ENCODE peak calls at places on chromosomes 13 and 19, in four cellular contexts. H is endodermal cell, J is B cell, P is lower leg skin. Y is an unnamed sample.
A peak's percentile ranks its signal among the peaks of the same experiment; 100 is the strongest.

GRCh38 chr13:42807866-42808265 is 26.5 kb downstream of the FAM216B start:
- DNase-seq in H (no peak), J (no peak), P (no peak), Y (peak; percentile 11)

GRCh38 chr13:96816261-96816660 is 178.0 kb downstream of the OXGR1 start:
- DNase-seq in H (no peak), J (no peak), P (peak; percentile 76), Y (no peak)

GRCh38 chr13:32153056-32153455 is 121.5 kb downstream of the FRY start:
- DNase-seq in H (no peak), J (no peak), P (no peak), Y (peak; percentile 28)

GRCh38 chr13:22665531-22665930 is 515.2 kb upstream of the SGCG start:
- DNase-seq in H (no peak), J (no peak), P (no peak), Y (no peak)

GRCh38 chr13:21625366-21625765 is 21.4 kb upstream of the MICU2 start:
- DNase-seq in H (no peak), J (peak; percentile 25), P (no peak), Y (peak; percentile 81)

GRCh38 chr13:21936674-21937073 is 265.8 kb downstream of the FGF9 start:
- DNase-seq in H (no peak), J (no peak), P (no peak), Y (no peak)

GRCh38 chr19:18496167-18496979 is 25.5 kb downstream of the ELL start:
- DNase-seq in H (no peak), J (no peak), P (no peak), Y (no peak)

GRCh38 chr13:97768134-97768533 is 185.3 kb upstream of the IPO5 start:
- DNase-seq in H (no peak), J (no peak), P (no peak), Y (no peak)

GRCh38 chr19:14516746-14517438 is 1.3 kb downstream of the DNAJB1 start:
- DNase-seq in H (no peak), J (no peak), P (no peak), Y (no peak)

GRCh38 chr19:41887711-41888382 is 4.9 kb downstream of the ARHGEF1 start:
- DNase-seq in H (peak; percentile 97), J (peak; percentile 74), P (no peak), Y (no peak)

GRCh38 chr19:3193256-3194062 is 7.7 kb downstream of the NCLN start:
- DNase-seq in H (no peak), J (peak; percentile 56), P (no peak), Y (no peak)

GRCh38 chr13:49733181-49733951 is 42.1 kb upstream of the EBPL start:
- DNase-seq in H (no peak), J (no peak), P (no peak), Y (no peak)

GRCh38 chr13:112260108-112261055 is 115.8 kb upstream of the SPACA7 start:
- DNase-seq in H (no peak), J (no peak), P (peak; percentile 3), Y (no peak)

GRCh38 chr13:38093425-38093824 is 223.9 kb upstream of the TRPC4 start:
- DNase-seq in H (no peak), J (no peak), P (no peak), Y (no peak)

GRCh38 chr13:49532593-49532992 is 36.8 kb downstream of the PHF11 start:
- DNase-seq in H (no peak), J (no peak), P (no peak), Y (no peak)

GRCh38 chr13:95255072-95255732 is 46.0 kb downstream of the ABCC4 start:
- DNase-seq in H (no peak), J (no peak), P (no peak), Y (no peak)

GRCh38 chr19:5680437-5681368 is at the start of the genes HSD11B1L and MICOS13:
- DNase-seq in H (peak; percentile 99), J (peak; percentile 95), P (peak; percentile 99), Y (peak; percentile 98)

GRCh38 chr19:58307736-58308135 is 2.6 kb downstream of the ERVK3-1 start:
- DNase-seq in H (no peak), J (no peak), P (no peak), Y (no peak)

GRCh38 chr13:75419656-75420055 is 62.3 kb downstream of the TBC1D4 start:
- DNase-seq in H (no peak), J (no peak), P (no peak), Y (no peak)

GRCh38 chr13:20425819-20426219 is 99.8 kb downstream of the CRYL1 start:
- DNase-seq in H (no peak), J (peak; percentile 68), P (no peak), Y (no peak)

GRCh38 chr19:43610493-43610892 is 1.4 kb upstream of the SRRM5 start:
- DNase-seq in H (peak; percentile 76), J (no peak), P (no peak), Y (no peak)

GRCh38 chr19:19133985-19134384 is 4.3 kb downstream of the TMEM161A start:
- DNase-seq in H (peak; percentile 18), J (no peak), P (no peak), Y (no peak)

GRCh38 chr13:37074703-37075102 is 15.2 kb upstream of the SUPT20H start:
- DNase-seq in H (no peak), J (no peak), P (no peak), Y (peak; percentile 60)

GRCh38 chr13:50650936-50651638 is 192.4 kb downstream of the DLEU7 start:
- DNase-seq in H (no peak), J (no peak), P (no peak), Y (no peak)

GRCh38 chr19:2045501-2046045 is 5.5 kb downstream of the MKNK2 start:
- DNase-seq in H (no peak), J (no peak), P (peak; percentile 24), Y (no peak)

GRCh38 chr19:14566712-14567077 is 5.2 kb downstream of the NDUFB7 start:
- DNase-seq in H (no peak), J (peak; percentile 13), P (no peak), Y (no peak)